ENCODE peak calls at places on chromosomes 7 and 10, in five cellular contexts. Z is endothelial cell; I is activated naive CD4-positive, alpha-beta T cell treated with anti-CD3 and anti-CD28 coated beads, Interleukin-2, amount 10 ng/mL, durations not matched to agents 7 days and 5 days; X is tibial nerve; V is occipital lobe. L is an unnamed sample.

GRCh38 chr7:6619961-6620360 is 4.6 kb downstream of the ZNF853 start:
- DNase-seq in V (no peak), I (no peak), Z (no peak), X (no peak), L (no peak)

GRCh38 chr10:97355571-97355975 is 21.0 kb upstream of the FRAT2 start:
- DNase-seq in I (peak), V (no peak), X (no peak), Z (peak), L (no peak)

GRCh38 chr10:21510218-21511070 is 15.0 kb downstream of the SKIDA1 start:
- DNase-seq in I (no peak), V (no peak), X (no peak), Z (no peak), L (no peak)

GRCh38 chr7:132276986-132277716 is 299.1 kb downstream of the PLXNA4 start:
- DNase-seq in I (no peak), X (no peak), Z (no peak), V (peak), L (no peak)

GRCh38 chr10:14801693-14802092 is 27.0 kb upstream of the FAM107B start:
- DNase-seq in X (no peak), V (no peak), Z (peak), I (no peak), L (no peak)

GRCh38 chr10:44911081-44911540 is at the start of gene TMEM72:
- DNase-seq in V (no peak), X (no peak), I (no peak), Z (no peak), L (no peak)

GRCh38 chr10:4234661-4235060 is 449.7 kb upstream of the KLF6 start:
- DNase-seq in V (no peak), X (no peak), I (no peak), Z (no peak), L (no peak)

GRCh38 chr7:96388620-96389383 is 66.9 kb upstream of the SLC25A13 start:
- DNase-seq in Z (peak), V (no peak), X (no peak), I (no peak), L (no peak)

GRCh38 chr10:22335204-22335956 is 9.9 kb upstream of the SPAG6 start:
- DNase-seq in I (peak), X (no peak), Z (no peak), V (no peak), L (no peak)

GRCh38 chr10:62335326-62335725 is 38.8 kb upstream of the ZNF365 start:
- DNase-seq in V (no peak), Z (no peak), I (no peak), X (no peak), L (no peak)

GRCh38 chr7:37920619-37921339 is at the start of gene EPDR1:
- DNase-seq in Z (peak), I (peak), V (peak), X (peak), L (no peak)

GRCh38 chr7:44401692-44402091 is 76.3 kb upstream of the CAMK2B start:
- DNase-seq in X (no peak), I (no peak), Z (no peak), V (no peak), L (no peak)

GRCh38 chr7:51288896-51289607 is 27.6 kb downstream of the COBL start:
- DNase-seq in X (no peak), I (no peak), V (no peak), Z (no peak), L (no peak)

GRCh38 chr10:43221419-43222293 is 45.2 kb downstream of the RASGEF1A start:
- DNase-seq in X (no peak), I (peak), Z (peak), V (no peak), L (no peak)

GRCh38 chr7:108002726-108003590 is at the start of gene LAMB1:
- DNase-seq in X (peak), Z (peak), I (peak), V (no peak), L (no peak)

GRCh38 chr10:96642973-96643372 is 56.2 kb upstream of the TM9SF3 start:
- DNase-seq in V (peak), Z (peak), I (peak), X (peak), L (peak)

GRCh38 chr10:9833871-9834454 is 1183.7 kb upstream of the CELF2 start:
- DNase-seq in I (no peak), X (no peak), V (no peak), Z (no peak), L (no peak)